ENCODE peak calls at places on chromosome 5, in four cellular contexts. Y, S, N and A are unnamed samples.

GRCh38 chr5:119411291-119411934 is 40.9 kb upstream of the HSD17B4 start:
- DNase-seq in Y (no peak), S (peak; percentile 40), N (no peak), A (no peak)

GRCh38 chr5:60903356-60903755 is 41.5 kb downstream of the ERCC8 start:
- DNase-seq in Y (no peak), S (no peak), N (no peak), A (no peak)

GRCh38 chr5:113760486-113760885 is 247.0 kb downstream of the YTHDC2 start:
- DNase-seq in Y (no peak), S (no peak), N (no peak), A (no peak)

GRCh38 chr5:122183098-122183794 is 53.9 kb downstream of the ZNF474 start:
- DNase-seq in Y (peak; percentile 83), S (peak; percentile 89), N (peak; percentile 74), A (no peak)

GRCh38 chr5:152736906-152737305 is 331.8 kb upstream of the NMUR2 start:
- DNase-seq in Y (no peak), S (no peak), N (no peak), A (no peak)

GRCh38 chr5:124742983-124743533 is 3.4 kb downstream of the ZNF608 start:
- DNase-seq in Y (no peak), S (peak; percentile 92), N (peak; percentile 41), A (no peak)

GRCh38 chr5:40479939-40480338 is 199.8 kb upstream of the PTGER4 start:
- DNase-seq in Y (no peak), S (no peak), N (no peak), A (no peak)

GRCh38 chr5:97998946-97999345 is 774.5 kb upstream of the RGMB start:
- DNase-seq in Y (no peak), S (no peak), N (no peak), A (no peak)

GRCh38 chr5:135950611-135951010 is 4.2 kb downstream of the LECT2 start:
- DNase-seq in Y (no peak), S (peak; percentile 25), N (no peak), A (no peak)

GRCh38 chr5:157357823-157358222 is 91.9 kb downstream of the CYFIP2 start:
- DNase-seq in Y (no peak), S (no peak), N (no peak), A (no peak)

GRCh38 chr5:171927345-171927941 is 79.0 kb downstream of the FBXW11 start:
- DNase-seq in Y (no peak), S (peak; percentile 14), N (no peak), A (no peak)

GRCh38 chr5:35438786-35439185 is 178.9 kb upstream of the SPEF2 start:
- DNase-seq in Y (no peak), S (peak; percentile 15), N (no peak), A (no peak)

GRCh38 chr5:80191991-80192398 is 63.9 kb downstream of the SERINC5 start:
- DNase-seq in Y (no peak), S (no peak), N (no peak), A (no peak)

GRCh38 chr5:1007681-1008450 is 736 bp upstream of the NKD2 start:
- DNase-seq in Y (no peak), S (no peak), N (no peak), A (no peak)

GRCh38 chr5:93582677-93583524 is at the start of gene NR2F1:
- DNase-seq in Y (no peak), S (peak; percentile 99), N (peak; percentile 63), A (peak; percentile 97)

GRCh38 chr5:122858451-122858850 is 13.0 kb downstream of the SNX24 start:
- DNase-seq in Y (no peak), S (no peak), N (no peak), A (no peak)

GRCh38 chr5:52010430-52010829 is 627.2 kb downstream of the ISL1 start:
- DNase-seq in Y (no peak), S (no peak), N (no peak), A (no peak)

GRCh38 chr5:129284010-129284409 is 176.1 kb upstream of the ADAMTS19 start:
- DNase-seq in Y (no peak), S (no peak), N (no peak), A (no peak)

GRCh38 chr5:180608572-180609310 is 17.4 kb upstream of the SCGB3A1 start:
- DNase-seq in Y (no peak), S (no peak), N (no peak), A (no peak)

GRCh38 chr5:175690025-175690424 is 32.2 kb downstream of the HRH2 start:
- DNase-seq in Y (peak; percentile 29), S (no peak), N (no peak), A (no peak)

GRCh38 chr5:116675628-116675910 is 100.9 kb upstream of the SEMA6A start:
- DNase-seq in Y (no peak), S (no peak), N (no peak), A (no peak)